ENCODE peak calls at places on chromosomes 1 and 21, in five cellular contexts. One of them, this sample, is unnamed.
A peak's percentile ranks its signal among the peaks of the same experiment; 100 is the strongest.

GRCh38 chr21:41952568-41953248 is 1.1 kb downstream of the C2CD2 start:
- DNase-seq in GM23248: no peak
- DNase-seq in tibial artery: no peak
- DNase-seq in uterus: no peak
- DNase-seq in IMR-90: peak; percentile 16
- DNase-seq in this sample: no peak

GRCh38 chr1:9443913-9444445 is 95.3 kb upstream of the SLC25A33 start:
- DNase-seq in GM23248: no peak
- DNase-seq in tibial artery: no peak
- DNase-seq in uterus: no peak
- DNase-seq in IMR-90: peak; percentile 76
- DNase-seq in this sample: no peak

GRCh38 chr21:16117851-16118592 is 388.2 kb downstream of the USP25 start:
- DNase-seq in GM23248: peak; percentile 89
- DNase-seq in tibial artery: no peak
- DNase-seq in uterus: no peak
- DNase-seq in IMR-90: peak; percentile 88
- DNase-seq in this sample: no peak

GRCh38 chr1:159465191-159465603 is 25.7 kb downstream of the OR10J1 start:
- DNase-seq in GM23248: no peak
- DNase-seq in tibial artery: no peak
- DNase-seq in uterus: no peak
- DNase-seq in IMR-90: no peak
- DNase-seq in this sample: no peak

GRCh38 chr1:177809844-177810243 is 160.0 kb downstream of the SEC16B start:
- DNase-seq in GM23248: no peak
- DNase-seq in tibial artery: no peak
- DNase-seq in uterus: no peak
- DNase-seq in IMR-90: peak; percentile 2
- DNase-seq in this sample: no peak

GRCh38 chr1:100883963-100884362 is 10.7 kb downstream of the EXTL2 start:
- DNase-seq in GM23248: peak; percentile 74
- DNase-seq in tibial artery: no peak
- DNase-seq in uterus: no peak
- DNase-seq in IMR-90: peak; percentile 71
- DNase-seq in this sample: no peak

GRCh38 chr1:205351984-205352713 is 4.6 kb downstream of the KLHDC8A start:
- DNase-seq in GM23248: peak; percentile 55
- DNase-seq in tibial artery: no peak
- DNase-seq in uterus: no peak
- DNase-seq in IMR-90: peak; percentile 40
- DNase-seq in this sample: no peak

GRCh38 chr1:228980232-228980969 is 245.1 kb downstream of the RHOU start:
- DNase-seq in GM23248: no peak
- DNase-seq in tibial artery: no peak
- DNase-seq in uterus: peak; percentile 4
- DNase-seq in IMR-90: peak; percentile 53
- DNase-seq in this sample: no peak

GRCh38 chr1:10852998-10853520 is 56.6 kb upstream of the CASZ1 start:
- DNase-seq in GM23248: no peak
- DNase-seq in tibial artery: no peak
- DNase-seq in uterus: no peak
- DNase-seq in IMR-90: no peak
- DNase-seq in this sample: no peak

GRCh38 chr1:221018415-221018814 is 139.2 kb downstream of the HLX start:
- DNase-seq in GM23248: no peak
- DNase-seq in tibial artery: no peak
- DNase-seq in uterus: no peak
- DNase-seq in IMR-90: no peak
- DNase-seq in this sample: no peak

GRCh38 chr1:23224721-23225648 is 7.7 kb upstream of the HTR1D start:
- DNase-seq in GM23248: peak; percentile 63
- DNase-seq in tibial artery: no peak
- DNase-seq in uterus: no peak
- DNase-seq in IMR-90: peak; percentile 64
- DNase-seq in this sample: peak; percentile 62
- H3K4me3 ChIP-seq in GM23248: peak overlapping the region; percentile 51
- H3K4me3 ChIP-seq in tibial artery: no peak overlapping the region
- H3K4me3 ChIP-seq in uterus: no peak overlapping the region
- H3K4me3 ChIP-seq in IMR-90: no peak overlapping the region
- H3K4me3 ChIP-seq in this sample: no peak overlapping the region

DNA sequence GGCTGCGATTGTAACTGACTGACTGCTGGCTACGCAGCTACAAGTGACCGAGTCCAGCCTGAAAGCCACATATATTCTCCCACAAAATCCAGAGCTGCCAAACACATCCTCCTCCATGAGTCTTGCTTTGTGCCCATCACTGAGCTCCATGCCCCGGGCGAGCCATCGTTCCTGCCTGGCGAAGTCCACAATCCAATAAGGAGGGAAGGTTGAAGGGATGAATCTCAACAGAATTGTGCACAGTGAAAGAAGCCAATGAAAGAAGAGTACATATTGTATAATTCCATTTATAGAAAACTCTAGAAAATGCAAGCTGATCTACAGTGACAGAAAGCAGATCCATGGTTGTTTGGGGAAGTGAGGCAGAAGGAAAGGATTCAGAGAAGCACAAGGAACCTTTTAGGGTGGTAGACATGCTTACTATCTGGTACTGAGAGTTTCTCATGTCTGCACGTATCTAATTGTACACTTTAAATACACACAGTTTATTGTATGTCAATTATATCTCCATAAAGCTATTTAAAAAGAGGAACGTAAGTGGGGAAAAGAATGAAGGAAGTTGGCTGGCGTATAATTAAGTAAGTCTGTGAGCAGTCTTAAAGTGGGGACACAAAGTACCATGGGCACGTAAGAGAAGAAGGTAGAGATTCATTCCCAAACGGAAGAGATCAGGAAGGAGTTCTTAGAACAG is 115.9 kb upstream of the JUN start:
- DNase-seq in GM23248: no peak
- DNase-seq in tibial artery: no peak
- DNase-seq in uterus: no peak
- DNase-seq in IMR-90: no peak
- DNase-seq in this sample: no peak
- H3K9me3 ChIP-seq in GM23248: no peaks in the 10 kb centered on the region
- H3K9me3 ChIP-seq in tibial artery: no peaks in the 10 kb centered on the region
- H3K9me3 ChIP-seq in uterus: no peaks in the 10 kb centered on the region
- H3K9me3 ChIP-seq in IMR-90: no peaks in the 10 kb centered on the region
- H3K9me3 ChIP-seq in this sample: no peaks in the 10 kb centered on the region

DNA sequence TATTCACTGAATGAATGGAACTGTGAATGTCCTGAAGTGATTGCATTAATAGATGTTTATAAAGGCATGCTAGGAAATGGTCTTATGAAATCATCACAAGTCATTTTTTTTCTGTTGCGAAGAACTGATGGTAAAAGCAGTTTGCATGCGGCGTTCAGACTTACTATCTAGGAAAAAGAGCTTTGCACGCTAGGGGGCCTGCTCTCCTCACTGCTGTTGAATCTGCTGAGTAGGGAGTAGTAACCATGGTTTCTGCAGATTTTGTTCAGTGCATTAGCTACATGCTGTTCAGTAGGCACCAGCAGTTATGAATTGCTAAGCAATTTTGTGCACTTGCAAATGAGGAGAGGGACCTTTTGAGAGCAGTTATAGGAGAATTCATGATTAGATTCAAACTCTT is 57.9 kb downstream of the CENPF start:
- DNase-seq in GM23248: peak; percentile 95
- DNase-seq in tibial artery: no peak
- DNase-seq in uterus: no peak
- DNase-seq in IMR-90: peak; percentile 96
- DNase-seq in this sample: no peak
- H3K36me3 ChIP-seq in GM23248: no peaks in the 10 kb centered on the region
- H3K36me3 ChIP-seq in tibial artery: no peaks in the 10 kb centered on the region
- H3K36me3 ChIP-seq in uterus: no peaks in the 10 kb centered on the region
- H3K36me3 ChIP-seq in IMR-90: peaks cover 4% of the 10 kb centered on the region
- H3K36me3 ChIP-seq in this sample: peaks cover 91% of the 10 kb centered on the region

DNA sequence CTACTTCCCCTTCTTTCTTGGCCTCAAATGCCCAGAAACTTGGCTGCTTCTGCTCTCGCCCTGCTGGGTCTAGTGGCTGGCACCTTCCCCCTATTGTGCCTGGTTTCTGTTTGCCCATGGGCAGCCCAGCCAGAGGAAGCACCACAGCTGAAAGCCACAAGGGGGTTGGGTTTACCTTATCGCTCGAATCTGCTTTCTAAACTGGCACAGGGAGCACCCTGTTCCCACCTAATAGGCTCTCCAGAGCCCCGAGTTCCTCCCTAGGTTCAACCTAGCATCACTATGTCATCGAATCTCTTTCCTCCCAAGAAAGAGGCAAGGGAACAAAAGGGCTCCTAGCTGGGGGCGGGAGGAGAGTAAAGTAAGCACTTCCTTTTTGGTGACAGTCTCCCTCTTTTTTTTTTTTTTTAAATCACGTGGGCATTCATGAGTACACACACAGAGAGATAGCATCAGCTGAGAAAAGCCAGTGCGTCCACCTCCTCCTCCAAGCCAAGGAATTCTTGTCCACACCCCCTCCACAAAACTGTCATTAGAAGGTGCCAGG is 72.8 kb downstream of the PLEKHA6 start:
- DNase-seq in GM23248: peak; percentile 40
- DNase-seq in tibial artery: no peak
- DNase-seq in uterus: no peak
- DNase-seq in IMR-90: no peak
- DNase-seq in this sample: no peak
- H3K4me3 ChIP-seq in GM23248: no peak overlapping the region
- H3K4me3 ChIP-seq in tibial artery: peak overlapping the region; percentile 30
- H3K4me3 ChIP-seq in uterus: no peak overlapping the region
- H3K4me3 ChIP-seq in IMR-90: no peak overlapping the region
- H3K4me3 ChIP-seq in this sample: no peak overlapping the region

GRCh38 chr21:24424786-24425185 is 1182.5 kb downstream of the MRPL39 start:
- DNase-seq in GM23248: no peak
- DNase-seq in tibial artery: no peak
- DNase-seq in uterus: no peak
- DNase-seq in IMR-90: no peak
- DNase-seq in this sample: no peak

DNA sequence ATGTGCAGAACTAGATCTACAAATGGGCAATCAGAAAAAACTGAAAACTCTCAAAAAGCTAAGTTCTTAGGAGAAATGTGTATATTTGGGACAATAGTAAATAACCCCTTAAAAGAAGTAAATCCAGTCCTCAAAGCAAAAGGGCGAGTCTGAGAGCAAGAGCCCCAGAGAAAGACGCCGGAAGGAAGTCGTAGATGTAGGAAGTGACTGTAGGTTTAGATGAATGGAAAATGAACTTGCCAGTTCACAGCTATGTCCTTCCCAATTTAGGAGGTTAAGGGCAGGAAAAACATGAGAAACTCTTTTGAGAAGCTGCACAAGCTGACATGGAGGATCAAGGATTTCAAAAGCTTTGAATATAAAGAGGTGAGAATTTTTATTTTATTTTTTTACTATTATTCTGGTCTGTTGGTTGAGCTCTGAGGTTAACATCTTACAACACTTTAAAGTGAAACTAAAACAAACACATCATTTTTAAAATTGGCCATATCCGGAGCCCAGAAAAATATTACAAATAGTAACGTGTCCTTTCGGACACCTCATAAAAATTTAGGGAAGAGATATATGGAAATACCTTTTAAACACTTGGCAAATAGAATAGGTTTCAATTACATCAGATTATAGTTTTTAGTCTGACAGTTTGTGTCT is 1178.6 kb downstream of the MRPL39 start:
- DNase-seq in GM23248: no peak
- DNase-seq in tibial artery: no peak
- DNase-seq in uterus: no peak
- DNase-seq in IMR-90: no peak
- DNase-seq in this sample: no peak
- H3K9me3 ChIP-seq in GM23248: no peaks in the 10 kb centered on the region
- H3K9me3 ChIP-seq in tibial artery: no peaks in the 10 kb centered on the region
- H3K9me3 ChIP-seq in uterus: no peaks in the 10 kb centered on the region
- H3K9me3 ChIP-seq in IMR-90: no peaks in the 10 kb centered on the region
- H3K9me3 ChIP-seq in this sample: no peaks in the 10 kb centered on the region

DNA sequence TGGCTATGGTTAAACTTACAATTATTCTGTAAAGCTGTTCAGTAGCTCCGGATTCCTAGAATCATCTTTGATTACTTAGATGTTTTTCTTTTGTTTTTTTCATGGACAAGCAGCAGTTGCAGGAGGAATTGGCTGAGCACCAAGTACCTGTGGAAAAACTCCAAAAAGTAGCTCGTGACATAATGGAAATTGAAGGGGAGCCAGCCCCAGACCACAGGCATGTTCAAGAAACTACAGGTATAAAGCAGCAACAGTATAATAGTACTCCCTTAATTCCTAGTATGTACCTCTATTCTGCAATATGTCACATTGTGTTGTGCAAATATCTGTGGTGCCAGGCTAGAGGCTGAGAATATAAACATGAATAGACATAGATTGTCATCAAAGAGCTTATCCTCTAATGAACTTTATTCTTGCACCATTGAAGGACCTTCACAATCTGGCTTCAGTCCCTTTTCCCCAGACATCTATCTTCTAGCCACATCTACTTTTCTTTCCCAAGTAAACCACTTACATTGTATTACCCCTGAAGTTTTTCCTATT is 132.3 kb upstream of the BMP8A start:
- DNase-seq in GM23248: no peak
- DNase-seq in tibial artery: no peak
- DNase-seq in uterus: peak; percentile 48
- DNase-seq in IMR-90: no peak
- DNase-seq in this sample: no peak
- H3K36me3 ChIP-seq in GM23248: peaks cover 40% of the 10 kb centered on the region
- H3K36me3 ChIP-seq in tibial artery: peaks cover 87% of the 10 kb centered on the region
- H3K36me3 ChIP-seq in uterus: no peaks in the 10 kb centered on the region
- H3K36me3 ChIP-seq in IMR-90: peaks cover 53% of the 10 kb centered on the region
- H3K36me3 ChIP-seq in this sample: peaks cover 45% of the 10 kb centered on the region

DNA sequence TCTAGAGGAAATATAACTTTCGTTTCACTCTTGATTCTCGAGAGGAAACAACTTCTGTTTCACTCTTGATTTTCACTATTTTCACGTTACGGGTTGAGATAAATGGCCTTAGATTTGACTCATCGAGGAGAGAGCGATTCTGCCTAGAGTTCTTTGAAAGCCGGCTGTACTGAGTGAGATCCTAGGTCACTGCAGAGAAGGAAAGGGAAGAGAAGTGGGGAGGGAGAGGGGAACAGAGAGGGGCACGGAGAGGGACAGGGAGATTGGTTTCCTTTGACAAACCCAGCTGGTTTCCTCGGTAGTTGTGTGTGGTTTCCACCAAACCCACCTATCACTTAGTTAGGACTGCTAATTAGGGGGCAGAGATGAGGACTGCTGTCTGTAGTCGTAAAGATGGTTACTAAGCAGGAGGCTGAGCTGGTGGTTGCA is 21.6 kb upstream of the GPR137B start:
- DNase-seq in GM23248: no peak
- DNase-seq in tibial artery: no peak
- DNase-seq in uterus: no peak
- DNase-seq in IMR-90: no peak
- DNase-seq in this sample: no peak
- H3K4me3 ChIP-seq in GM23248: no peak overlapping the region
- H3K4me3 ChIP-seq in tibial artery: no peak overlapping the region
- H3K4me3 ChIP-seq in uterus: no peak overlapping the region
- H3K4me3 ChIP-seq in IMR-90: no peak overlapping the region
- H3K4me3 ChIP-seq in this sample: no peak overlapping the region